ENCODE peak calls at places on chromosome 18, in four cellular contexts. Y, X, K and D are unnamed samples.

GRCh38 chr18:22094375-22094767 is 75.0 kb upstream of the GATA6 start:
- DNase-seq in Y (no peak), X (no peak), K (no peak), D (no peak)

GRCh38 chr18:59514193-59514592 is 155.1 kb upstream of the LMAN1 start:
- DNase-seq in Y (no peak), X (peak), K (peak), D (peak)

GRCh38 chr18:46050268-46050667 is 21.8 kb downstream of the PSTPIP2 start:
- DNase-seq in Y (no peak), X (no peak), K (no peak), D (no peak)

GRCh38 chr18:12254820-12255511 is 805 bp downstream of the CIDEA start:
- DNase-seq in Y (no peak), X (no peak), K (no peak), D (no peak)

GRCh38 chr18:46322411-46322891 is 218.3 kb downstream of the HAUS1 start:
- DNase-seq in Y (peak), X (no peak), K (no peak), D (peak)

GRCh38 chr18:13645093-13645492 is 81.3 kb downstream of the FAM210A start:
- DNase-seq in Y (no peak), X (no peak), K (no peak), D (no peak)

GRCh38 chr18:35691625-35692024 is 110.1 kb downstream of the GALNT1 start:
- DNase-seq in Y (no peak), X (no peak), K (no peak), D (no peak)

GRCh38 chr18:7170292-7170691 is 52.7 kb upstream of the LAMA1 start:
- DNase-seq in Y (no peak), X (no peak), K (no peak), D (no peak)

GRCh38 chr18:33603434-33603833 is 25.4 kb downstream of the ASXL3 start:
- DNase-seq in Y (no peak), X (no peak), K (no peak), D (no peak)

GRCh38 chr18:51514128-51514527 is 316.6 kb upstream of the MEX3C start:
- DNase-seq in Y (no peak), X (no peak), K (no peak), D (no peak)

GRCh38 chr18:457120-457519 is 43.4 kb downstream of the COLEC12 start:
- DNase-seq in Y (no peak), X (peak), K (peak), D (no peak)

GRCh38 chr18:9918016-9918680 is 4.3 kb downstream of the VAPA start:
- DNase-seq in Y (peak), X (peak), K (no peak), D (no peak)

GRCh38 chr18:76357174-76357573 is 137.9 kb downstream of the ZNF516 start:
- DNase-seq in Y (no peak), X (no peak), K (no peak), D (no peak)

GRCh38 chr18:24799176-24799575 is 338.7 kb downstream of the HRH4 start:
- DNase-seq in Y (peak), X (peak), K (no peak), D (no peak)

GRCh38 chr18:22169889-22170420 is 566 bp downstream of the GATA6 start:
- DNase-seq in Y (peak), X (peak), K (peak), D (no peak)

GRCh38 chr18:14025306-14025940 is 106.8 kb downstream of the ZNF519 start:
- DNase-seq in Y (no peak), X (no peak), K (no peak), D (no peak)

GRCh38 chr18:63339920-63340484 is 20.4 kb upstream of the BCL2 start:
- DNase-seq in Y (peak), X (peak), K (peak), D (no peak)

GRCh38 chr18:31042391-31043181 is at the start of gene DSC3:
- DNase-seq in Y (peak), X (no peak), K (peak), D (no peak)

GRCh38 chr18:8705280-8705940 is at the start of gene MTCL1:
- DNase-seq in Y (peak), X (peak), K (peak), D (peak)

GRCh38 chr18:35592298-35592697 is 10.8 kb downstream of the GALNT1 start:
- DNase-seq in Y (no peak), X (no peak), K (no peak), D (no peak)

GRCh38 chr18:32607816-32608215 is 137.1 kb upstream of the GAREM1 start:
- DNase-seq in Y (no peak), X (no peak), K (no peak), D (no peak)

GRCh38 chr18:36849288-36850011 is 20.5 kb downstream of the KIAA1328 start:
- DNase-seq in Y (peak), X (no peak), K (peak), D (no peak)

GRCh38 chr18:53380063-53380639 is 844.3 kb downstream of the MBD2 start:
- DNase-seq in Y (peak), X (peak), K (peak), D (no peak)

GRCh38 chr18:31274915-31275314 is 43.0 kb upstream of the DSG1 start:
- DNase-seq in Y (peak), X (peak), K (peak), D (peak)

GRCh38 chr18:40473221-40473620 is 1481.8 kb upstream of the PIK3C3 start:
- DNase-seq in Y (no peak), X (no peak), K (no peak), D (no peak)

GRCh38 chr18:51890762-51891161 is 449.2 kb upstream of the DCC start:
- DNase-seq in Y (peak), X (no peak), K (no peak), D (peak)

GRCh38 chr18:58321986-58322385 is 278.0 kb downstream of the NEDD4L start:
- DNase-seq in Y (peak), X (peak), K (peak), D (peak)
- H3K4me2 ChIP-seq in Y (peak), X (peak), K (peak), D (peak)

DNA sequence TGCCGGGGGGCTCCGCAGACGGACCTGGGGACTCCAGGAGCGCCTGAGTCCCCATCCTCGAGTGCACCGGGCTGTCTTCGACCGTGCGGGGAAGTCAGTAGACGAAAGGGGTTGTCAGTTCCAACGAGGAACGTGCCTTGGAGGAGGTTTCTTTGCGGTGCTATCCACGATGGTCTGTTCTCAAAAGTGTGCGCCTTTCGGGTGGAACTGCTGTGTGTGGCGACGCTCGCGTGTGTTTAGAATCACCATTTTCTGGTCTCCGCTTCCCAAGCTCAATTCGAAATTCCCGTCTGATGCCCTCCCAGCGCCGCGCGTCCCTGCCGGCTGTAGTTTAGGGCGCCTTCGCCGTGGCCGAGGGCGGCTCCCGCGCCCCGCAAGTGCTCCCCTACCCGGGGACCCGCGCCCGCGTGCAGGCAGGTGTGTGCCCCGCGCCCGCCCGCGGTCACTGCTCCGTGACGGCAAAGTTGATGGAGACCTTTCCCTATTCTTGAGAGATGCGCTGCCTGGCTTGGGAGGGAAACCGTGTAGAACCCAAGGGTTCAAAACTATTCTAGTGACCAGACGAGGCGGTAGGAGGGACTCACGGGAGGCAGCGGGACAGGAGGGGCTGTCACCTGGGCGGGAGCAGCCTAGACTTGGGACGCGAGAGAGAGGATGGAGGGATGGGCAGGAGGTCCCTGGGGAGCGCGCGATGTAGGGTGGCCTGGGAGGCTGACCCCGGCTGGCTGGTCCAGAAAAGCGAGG is 959 bp downstream of the DOK6 start:
- DNase-seq in Y (no peak), X (peak), K (peak), D (no peak)
- H2AFZ ChIP-seq in Y (no peak), X (peak), K (peak), D (no peak)

DNA sequence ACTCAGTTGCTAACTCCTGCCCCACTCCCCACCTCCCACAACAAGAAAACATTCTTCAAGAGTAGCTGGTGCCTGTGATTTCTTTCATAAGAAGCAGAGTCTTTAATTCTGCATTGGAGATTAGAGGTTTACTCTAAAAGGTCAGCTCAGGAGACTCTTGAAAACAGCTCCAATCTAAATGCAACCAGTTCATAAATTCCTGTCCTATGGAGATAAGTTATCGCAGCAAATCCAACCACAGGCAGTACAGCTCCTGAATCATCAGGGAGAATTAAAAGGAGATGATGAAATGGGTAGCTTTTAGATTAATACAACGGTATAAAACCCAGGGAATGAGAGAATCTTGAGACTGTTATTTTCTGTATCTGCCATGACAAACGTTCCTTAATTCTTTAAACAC is 130.7 kb downstream of the SOCS6 start:
- DNase-seq in Y (no peak), X (no peak), K (peak), D (peak)
- H3K4me2 ChIP-seq in Y (no peak), X (no peak), K (peak), D (peak)

GRCh38 chr18:61596296-61596695 is 263.1 kb downstream of the CDH20 start:
- DNase-seq in Y (no peak), X (no peak), K (peak), D (no peak)
- H2AFZ ChIP-seq in Y (no peak), X (peak), K (no peak), D (no peak)

DNA sequence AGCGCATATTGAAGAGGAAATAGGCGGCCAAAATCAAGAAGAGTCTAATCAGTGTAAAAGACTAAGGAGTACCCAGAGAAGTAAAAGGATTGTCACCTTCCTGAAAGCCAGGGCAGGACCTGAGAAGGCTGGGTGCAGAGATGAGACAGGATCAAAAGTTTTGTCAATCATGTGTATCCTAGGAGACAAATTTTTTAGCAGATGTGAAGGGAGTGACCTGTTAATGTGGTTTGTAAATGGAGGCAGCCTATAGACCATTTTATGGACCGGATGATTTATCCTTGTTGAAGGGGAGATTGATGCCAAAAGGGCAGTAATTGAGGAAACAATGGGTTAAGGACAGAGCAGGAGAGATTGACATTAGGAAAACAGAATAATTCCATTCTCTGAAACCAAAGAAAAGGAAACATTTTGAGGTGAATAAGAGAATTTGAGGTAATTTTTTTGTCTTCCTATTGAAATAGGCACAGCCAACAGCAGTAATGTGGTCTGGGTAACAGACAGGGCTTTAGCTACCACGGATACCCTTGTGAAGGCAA is 856 bp downstream of the NDC80 start:
- DNase-seq in Y (peak), X (peak), K (no peak), D (no peak)
- H3K4me2 ChIP-seq in Y (peak), X (peak), K (peak), D (peak)

DNA sequence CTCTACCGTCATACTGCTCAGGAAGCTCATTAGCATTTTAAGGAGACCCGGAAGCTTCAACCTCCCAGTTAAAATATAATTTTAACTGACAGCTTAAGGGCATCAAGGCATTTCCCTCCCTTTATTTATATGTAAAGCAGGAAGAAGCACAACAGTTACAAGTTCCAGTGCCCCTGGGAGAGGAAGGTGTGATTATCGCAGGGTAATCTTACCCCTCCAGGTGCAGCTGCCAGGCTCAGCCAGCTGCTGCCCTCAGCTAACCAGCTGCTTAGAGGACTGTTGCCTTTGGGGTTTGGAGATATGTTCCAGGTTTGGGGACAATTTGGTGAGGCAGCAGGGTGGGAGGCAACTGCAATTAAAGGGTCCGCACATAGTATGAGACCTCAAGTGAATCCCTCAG is 55.3 kb upstream of the SETBP1 start:
- DNase-seq in Y (no peak), X (no peak), K (no peak), D (no peak)
- H2AFZ ChIP-seq in Y (no peak), X (no peak), K (no peak), D (no peak)

GRCh38 chr18:65750421-65751144 is at the start of gene CDH7:
- DNase-seq in Y (peak), X (no peak), K (no peak), D (no peak)

GRCh38 chr18:65749881-65750280 is 931 bp upstream of the CDH7 start:
- DNase-seq in Y (no peak), X (no peak), K (no peak), D (no peak)

GRCh38 chr18:65753520-65753919 is 2.7 kb downstream of the CDH7 start:
- DNase-seq in Y (peak), X (no peak), K (peak), D (no peak)

GRCh38 chr18:65752625-65753325 is 2.0 kb downstream of the CDH7 start:
- DNase-seq in Y (no peak), X (no peak), K (no peak), D (no peak)

GRCh38 chr18:65751145-65752085 is 603 bp downstream of the CDH7 start:
- DNase-seq in Y (no peak), X (no peak), K (no peak), D (no peak)
- H3K4me2 ChIP-seq in Y (peak), X (no peak), K (no peak), D (peak)

GRCh38 chr18:75226301-75226955 is 15.8 kb downstream of the TSHZ1 start:
- DNase-seq in Y (no peak), X (no peak), K (peak), D (no peak)
- H2AFZ ChIP-seq in Y (no peak), X (no peak), K (peak), D (no peak)

DNA sequence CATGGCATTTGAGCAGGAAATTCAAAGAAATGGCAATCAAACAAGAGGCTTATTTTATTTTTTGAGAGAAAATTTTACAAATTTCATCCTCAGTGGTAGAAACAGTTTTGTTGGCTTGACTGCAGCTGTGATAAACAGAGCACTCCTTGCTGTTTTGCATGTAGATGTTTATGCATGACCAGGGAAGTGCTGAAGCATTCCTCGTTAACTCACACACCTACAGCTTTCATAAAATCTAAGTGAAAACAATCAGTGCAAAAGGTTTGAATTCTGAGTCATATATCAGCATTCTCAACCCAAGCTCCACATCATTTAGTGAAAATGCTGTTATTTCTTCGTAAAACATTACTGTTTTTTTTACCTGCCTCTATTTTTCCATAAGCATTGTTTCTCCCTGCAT is 146.6 kb upstream of the CCDC68 start:
- DNase-seq in Y (no peak), X (no peak), K (no peak), D (no peak)
- H3K4me2 ChIP-seq in Y (no peak), X (no peak), K (no peak), D (no peak)